ENCODE peak calls at places on chromosomes 1 and 21, in ten cellular contexts. Q is SK-N-DZ; Y is stimulated activated CD4-positive, alpha-beta T cell treated with anti-CD3 and anti-CD28 coated beads, Interleukin-12 subunit alpha, Interleukin-12 subunit beta, amount 100 ng/mL, for 48 hours; X is endothelial cell; W is T-cell; E is OCI-M1; R is activated CD8-positive, alpha-beta memory T cell treated with anti-CD3 and anti-CD28 coated beads for 4 hours; M is anterior cingulate cortex; U is Daoy; F is COR-L47. S is an unnamed sample.

GRCh38 chr1:44602675-44603610 is 71.3 kb downstream of the TMEM53 start:
- DNase-seq in M (no peak), Q (peak; percentile 86), X (no peak), W (no peak), E (no peak), F (peak; percentile 39), U (no peak), Y (no peak), R (no peak), S (peak; percentile 79)

GRCh38 chr1:68201546-68202238 is 30.6 kb downstream of the WLS start:
- DNase-seq in R (no peak), X (no peak), W (no peak), F (no peak), M (no peak), U (no peak), E (no peak), Y (no peak), Q (no peak), S (no peak)

GRCh38 chr1:201016211-201016651 is 7.3 kb downstream of the KIF21B start:
- DNase-seq in W (no peak), E (peak; percentile 67), Y (no peak), Q (peak; percentile 38), R (no peak), X (no peak), U (peak; percentile 74), F (peak; percentile 88), M (peak; percentile 76), S (peak; percentile 60)

GRCh38 chr1:183033205-183033604 is 10.0 kb downstream of the LAMC1 start:
- DNase-seq in R (no peak), E (no peak), F (no peak), U (no peak), Y (peak; percentile 18), M (no peak), X (no peak), W (no peak), Q (no peak), S (no peak)

GRCh38 chr1:244097523-244098390 is 46.7 kb downstream of the ZBTB18 start:
- DNase-seq in M (no peak), Q (no peak), U (no peak), Y (no peak), W (no peak), R (no peak), E (no peak), F (no peak), X (no peak), S (no peak)

GRCh38 chr1:9233241-9233941 is 1.2 kb upstream of the H6PD start:
- DNase-seq in Y (no peak), W (no peak), Q (no peak), M (no peak), F (no peak), U (peak; percentile 56), R (no peak), X (no peak), E (no peak), S (no peak)

GRCh38 chr21:31977816-31978215 is 105.0 kb downstream of the HUNK start:
- DNase-seq in R (no peak), Q (no peak), M (no peak), E (no peak), Y (no peak), U (no peak), F (no peak), X (no peak), W (no peak), S (no peak)

GRCh38 chr1:88878731-88879130 is 12.6 kb downstream of the GTF2B start:
- DNase-seq in F (no peak), E (no peak), Y (no peak), M (no peak), W (no peak), Q (no peak), U (no peak), X (no peak), R (no peak), S (no peak)

GRCh38 chr21:38081663-38082062 is 165.4 kb upstream of the KCNJ6 start:
- DNase-seq in Q (no peak), E (no peak), M (no peak), U (no peak), F (no peak), X (no peak), Y (no peak), W (no peak), R (no peak), S (no peak)

GRCh38 chr21:28639742-28640141 is 352.9 kb downstream of the LTN1 start:
- DNase-seq in E (no peak), W (no peak), F (no peak), M (peak; percentile 4), Q (no peak), X (no peak), U (no peak), Y (no peak), R (no peak), S (no peak)

GRCh38 chr1:206469411-206469932 is 804 bp upstream of the IKBKE start:
- DNase-seq in E (no peak), M (no peak), Y (no peak), R (peak; percentile 19), Q (no peak), F (no peak), X (no peak), U (no peak), W (no peak), S (peak; percentile 19)

GRCh38 chr1:221891708-221892107 is 149.8 kb upstream of the DUSP10 start:
- DNase-seq in M (no peak), E (no peak), W (no peak), X (no peak), Q (no peak), Y (no peak), R (no peak), U (no peak), F (no peak), S (no peak)

GRCh38 chr1:165639821-165640623 is 9.0 kb downstream of the MGST3 start:
- DNase-seq in X (no peak), W (no peak), M (no peak), E (no peak), F (no peak), U (no peak), Y (no peak), R (no peak), Q (no peak), S (no peak)

S was measured in NCI-H146.